ENCODE peak calls at places on chromosomes 12 and 14, in five cellular contexts. L, J, E, A and Z are unnamed samples.

GRCh38 chr12:52006726-52007157 is at the start of gene TAMALIN:
- DNase-seq in L (peak; percentile 85), J (peak; percentile 89), E (peak; percentile 57), A (peak; percentile 36), Z (peak; percentile 79)

GRCh38 chr14:22839159-22839779 is 2.9 kb downstream of the MMP14 start:
- DNase-seq in L (no peak), J (no peak), E (no peak), A (peak; percentile 75), Z (no peak)

GRCh38 chr12:81591256-81591655 is 167.9 kb downstream of the PPFIA2 start:
- DNase-seq in L (no peak), J (no peak), E (no peak), A (no peak), Z (no peak)

GRCh38 chr12:123488539-123489230 is 30.7 kb downstream of the SNRNP35 start:
- DNase-seq in L (no peak), J (no peak), E (no peak), A (no peak), Z (no peak)

GRCh38 chr12:120367924-120368788 is 808 bp downstream of the MSI1 start:
- DNase-seq in L (no peak), J (no peak), E (no peak), A (peak; percentile 21), Z (no peak)

GRCh38 chr14:65491274-65491673 is 78.7 kb downstream of the FUT8 start:
- DNase-seq in L (no peak), J (no peak), E (no peak), A (no peak), Z (no peak)

GRCh38 chr12:90510948-90511347 is 444.0 kb downstream of the CCER1 start:
- DNase-seq in L (no peak), J (no peak), E (no peak), A (peak; percentile 60), Z (no peak)

GRCh38 chr12:8629486-8630033 is 16.9 kb upstream of the AICDA start:
- DNase-seq in L (no peak), J (no peak), E (no peak), A (peak; percentile 31), Z (no peak)

GRCh38 chr12:11710431-11710830 is 61.0 kb downstream of the ETV6 start:
- DNase-seq in L (no peak), J (no peak), E (no peak), A (no peak), Z (no peak)

GRCh38 chr12:89400415-89400814 is 48.1 kb upstream of the DUSP6 start:
- DNase-seq in L (no peak), J (no peak), E (no peak), A (no peak), Z (no peak)